ENCODE peak calls at places on chromosomes 5 and 9, in five cellular contexts. A is glutamatergic neuron, L is SJSA1, S is fibroblast of the aortic adventitia, K is B cell. X is an unnamed sample.

GRCh38 chr9:136671254-136671614 is 8.5 kb downstream of the EGFL7 start:
- DNase-seq in A (no peak), L (no peak), S (no peak), K (no peak), X (no peak)

GRCh38 chr9:137138701-137139467 is at the start of gene GRIN1:
- DNase-seq in A (no peak), L (no peak), S (peak; percentile 15), K (peak; percentile 84), X (no peak)

GRCh38 chr5:76473676-76474075 is 70.6 kb downstream of the IQGAP2 start:
- DNase-seq in A (no peak), L (no peak), S (no peak), K (no peak), X (no peak)

GRCh38 chr9:1354066-1354465 is 303.9 kb downstream of the DMRT2 start:
- DNase-seq in A (no peak), L (no peak), S (no peak), K (no peak), X (no peak)

GRCh38 chr5:121949885-121950284 is 11.9 kb upstream of the SRFBP1 start:
- DNase-seq in A (peak; percentile 21), L (no peak), S (peak; percentile 74), K (peak; percentile 34), X (peak; percentile 51)

GRCh38 chr9:113950195-113951031 is 74.3 kb downstream of the ZNF618 start:
- DNase-seq in A (no peak), L (no peak), S (no peak), K (no peak), X (no peak)

GRCh38 chr5:108109059-108109458 is 272.8 kb downstream of the FBXL17 start:
- DNase-seq in A (no peak), L (no peak), S (no peak), K (no peak), X (no peak)

GRCh38 chr5:97554992-97555981 is 372.2 kb upstream of the RIOK2 start:
- DNase-seq in A (no peak), L (no peak), S (peak; percentile 56), K (no peak), X (no peak)

GRCh38 chr9:110027624-110028023 is 180.3 kb downstream of the C9orf152 start:
- DNase-seq in A (no peak), L (peak; percentile 67), S (peak; percentile 77), K (no peak), X (no peak)

GRCh38 chr9:76646249-76646648 is 118.0 kb upstream of the PCA3 start:
- DNase-seq in A (no peak), L (no peak), S (peak; percentile 30), K (no peak), X (no peak)

GRCh38 chr9:76453785-76454184 is 5.2 kb upstream of the GCNT1 start:
- DNase-seq in A (no peak), L (no peak), S (peak; percentile 89), K (no peak), X (no peak)

GRCh38 chr5:53262348-53262970 is 152.9 kb upstream of the MOCS2 start:
- DNase-seq in A (peak; percentile 19), L (no peak), S (peak; percentile 80), K (no peak), X (peak; percentile 28)

X was measured in RPMI8226.